ENCODE peak calls at places on chromosomes 1 and 21, in ten cellular contexts. D, U, Q, X, Y, B, Z, E, G and K are unnamed samples. For H3K4me1, the result is how much of the 10 kb centered on the place peaks cover.

GRCh38 chr21:27840273-27840672 is 873.4 kb upstream of the ADAMTS5 start:
- DNase-seq in G (no peak), Q (no peak), Y (no peak), X (no peak), D (no peak), Z (no peak), E (no peak), U (no peak), B (no peak), K (no peak)

GRCh38 chr1:51941528-51941927 is 49.0 kb downstream of the RAB3B start:
- DNase-seq in Y (no peak), D (no peak), Q (no peak), G (no peak), U (no peak), E (no peak), Z (no peak), X (no peak), B (peak), K (no peak)

GRCh38 chr1:177065430-177065829 is 99.1 kb downstream of the ASTN1 start:
- DNase-seq in D (no peak), G (no peak), E (no peak), Y (no peak), Z (no peak), U (no peak), X (no peak), B (no peak), Q (no peak), K (no peak)

GRCh38 chr1:218568962-218569530 is 223.9 kb downstream of the TGFB2 start:
- DNase-seq in Z (no peak), Y (no peak), G (no peak), D (no peak), E (no peak), Q (no peak), U (no peak), X (no peak), B (no peak), K (no peak)

GRCh38 chr21:44614161-44614631 is 2.3 kb downstream of the KRTAP10-8 start:
- DNase-seq in Y (no peak), B (no peak), Q (no peak), Z (no peak), G (no peak), X (no peak), E (no peak), D (no peak), U (no peak), K (no peak)

GRCh38 chr1:14954210-14954609 is 199.3 kb upstream of the TMEM51 start:
- DNase-seq in X (no peak), D (no peak), Y (peak), Q (no peak), U (peak), B (no peak), Z (no peak), G (no peak), E (no peak), K (no peak)

GRCh38 chr1:216847385-216848036 is 124.3 kb upstream of the ESRRG start:
- DNase-seq in U (no peak), Y (peak), B (no peak), G (no peak), Z (no peak), E (no peak), X (no peak), Q (no peak), D (no peak), K (no peak)

GRCh38 chr1:119160851-119161250 is 20.4 kb upstream of the WARS2 start:
- DNase-seq in B (no peak), D (no peak), Y (no peak), X (no peak), E (no peak), Q (no peak), G (no peak), U (no peak), Z (no peak), K (no peak)

GRCh38 chr1:12541274-12542137 is 76.5 kb downstream of the DHRS3 start:
- DNase-seq in E (no peak), U (peak), Y (no peak), Q (no peak), D (peak), X (no peak), B (no peak), Z (peak), G (no peak), K (no peak)

GRCh38 chr1:89556716-89557442 is 32.2 kb downstream of the LRRC8B start:
- DNase-seq in X (no peak), U (no peak), B (no peak), G (no peak), Y (no peak), E (no peak), Q (no peak), D (no peak), Z (no peak), K (no peak)

GRCh38 chr1:5311634-5312298 is 657.4 kb downstream of the AJAP1 start:
- DNase-seq in X (no peak), Y (no peak), Q (no peak), D (no peak), E (no peak), U (no peak), B (no peak), Z (no peak), G (no peak), K (no peak)

GRCh38 chr1:221827307-221827642 is 85.4 kb upstream of the DUSP10 start:
- DNase-seq in Q (no peak), B (no peak), D (no peak), G (no peak), Y (no peak), U (no peak), Z (no peak), E (no peak), X (no peak), K (no peak)

GRCh38 chr1:221824909-221825308 is 83.0 kb upstream of the DUSP10 start:
- DNase-seq in D (no peak), Y (no peak), U (no peak), B (no peak), Z (no peak), X (no peak), E (no peak), G (no peak), Q (no peak), K (no peak)

GRCh38 chr1:221832151-221832550 is 90.3 kb upstream of the DUSP10 start:
- DNase-seq in G (no peak), B (no peak), Q (no peak), X (no peak), U (no peak), Z (no peak), E (no peak), D (no peak), Y (no peak), K (no peak)

GRCh38 chr1:221832617-221833016 is 90.7 kb upstream of the DUSP10 start:
- DNase-seq in D (no peak), Y (no peak), X (no peak), U (no peak), E (no peak), G (no peak), Q (no peak), Z (no peak), B (no peak), K (no peak)

GRCh38 chr1:221829327-221830011 is 87.6 kb upstream of the DUSP10 start:
- DNase-seq in G (no peak), E (no peak), X (no peak), B (peak), U (no peak), Z (no peak), Q (no peak), Y (peak), D (no peak), K (no peak)
- H3K4me3 ChIP-seq in G (peak), E (no peak), X (no peak), B (no peak), U (no peak), Z (no peak), Q (no peak), Y (peak), D (no peak), K (no peak)

DNA sequence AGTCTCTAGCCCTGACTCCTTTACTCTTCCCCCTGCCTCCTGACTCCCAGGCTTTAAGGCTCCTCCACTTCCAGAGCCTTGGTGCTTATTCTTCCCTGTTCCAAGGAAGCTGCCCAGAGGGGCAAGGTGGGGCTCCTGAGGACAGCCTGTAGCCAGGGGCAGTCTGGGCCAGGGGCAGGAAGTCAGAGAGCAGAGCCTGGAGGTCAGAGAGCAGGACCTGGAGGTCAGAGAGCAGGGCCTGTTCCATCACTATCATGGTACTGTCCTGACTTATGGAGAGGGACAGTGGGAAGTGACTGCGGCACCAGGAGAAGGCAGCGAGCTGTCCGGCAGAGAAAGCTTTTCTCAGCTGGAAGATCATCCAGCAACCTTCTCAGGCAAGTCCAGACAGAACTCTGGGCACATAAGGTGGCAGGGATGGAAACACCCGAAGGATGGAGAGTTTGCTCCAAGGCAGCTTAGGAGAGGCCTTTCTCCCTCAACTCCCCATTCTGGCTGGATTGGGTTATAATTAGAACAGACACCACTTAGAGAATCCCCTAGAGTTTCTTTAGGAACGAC is 25.0 kb downstream of the PLXNA2 start:
- DNase-seq in G (no peak), Z (no peak), D (no peak), X (no peak), Y (no peak), U (no peak), Q (no peak), E (no peak), B (no peak), K (no peak)
- H3K4me1 ChIP-seq in G (under half), Z (under half), D (under half), X (under half), Y (half or more), U (under half), Q (under half), E (under half), B (under half), K (under half)

GRCh38 chr1:202214089-202214843 is 20.7 kb downstream of the LGR6 start:
- DNase-seq in G (no peak), X (no peak), Y (no peak), Q (peak), B (no peak), E (no peak), D (peak), Z (no peak), U (no peak), K (no peak)
- H3K4me3 ChIP-seq in G (no peak), X (no peak), Y (peak), Q (peak), B (peak), E (no peak), D (peak), Z (peak), U (no peak), K (peak)

GRCh38 chr1:107534632-107535031 is 393.8 kb downstream of the NTNG1 start:
- DNase-seq in Y (peak), U (no peak), G (no peak), Q (no peak), X (no peak), D (peak), E (no peak), B (no peak), Z (no peak), K (no peak)
- H3K4me1 ChIP-seq in Y (under half), U (under half), G (under half), Q (under half), X (under half), D (under half), E (under half), B (under half), Z (under half), K (under half)

GRCh38 chr21:34942911-34943310 is 106.2 kb downstream of the RUNX1 start:
- DNase-seq in X (no peak), Y (no peak), B (no peak), Q (no peak), Z (no peak), D (no peak), U (no peak), G (no peak), E (no peak), K (no peak)

GRCh38 chr21:34945288-34945687 is 103.8 kb downstream of the RUNX1 start:
- DNase-seq in B (no peak), Z (no peak), G (no peak), D (no peak), X (no peak), Q (no peak), Y (no peak), U (no peak), E (no peak), K (no peak)

GRCh38 chr21:34946385-34947121 is 102.5 kb downstream of the RUNX1 start:
- DNase-seq in Q (no peak), X (no peak), U (no peak), Y (no peak), D (no peak), B (no peak), E (no peak), Z (no peak), G (no peak), K (no peak)

GRCh38 chr21:34947122-34947534 is 102.0 kb downstream of the RUNX1 start:
- DNase-seq in Q (no peak), U (no peak), Y (no peak), D (no peak), G (no peak), X (no peak), E (no peak), B (no peak), Z (no peak), K (no peak)

GRCh38 chr21:34944015-34944755 is 104.9 kb downstream of the RUNX1 start:
- DNase-seq in U (no peak), X (no peak), Q (no peak), Y (no peak), D (no peak), E (no peak), B (no peak), Z (no peak), G (no peak), K (no peak)
- H3K4me3 ChIP-seq in U (no peak), X (no peak), Q (no peak), Y (no peak), D (no peak), E (no peak), B (no peak), Z (no peak), G (no peak), K (no peak)

GRCh38 chr1:8670371-8670818 is 147.0 kb downstream of the RERE start:
- DNase-seq in G (no peak), Y (no peak), B (no peak), Q (no peak), D (no peak), X (no peak), Z (no peak), U (no peak), E (no peak), K (no peak)

GRCh38 chr1:8666394-8667167 is 150.9 kb downstream of the RERE start:
- DNase-seq in G (no peak), Q (no peak), U (no peak), Z (no peak), Y (peak), D (no peak), B (no peak), X (no peak), E (no peak), K (no peak)

GRCh38 chr1:8669608-8670335 is 147.7 kb downstream of the RERE start:
- DNase-seq in Z (no peak), G (peak), Q (no peak), B (no peak), E (no peak), U (no peak), D (no peak), X (no peak), Y (no peak), K (no peak)

GRCh38 chr1:8665824-8666223 is 151.6 kb downstream of the RERE start:
- DNase-seq in U (no peak), B (no peak), Z (no peak), D (no peak), X (no peak), Y (no peak), E (no peak), G (no peak), Q (no peak), K (peak)

DNA sequence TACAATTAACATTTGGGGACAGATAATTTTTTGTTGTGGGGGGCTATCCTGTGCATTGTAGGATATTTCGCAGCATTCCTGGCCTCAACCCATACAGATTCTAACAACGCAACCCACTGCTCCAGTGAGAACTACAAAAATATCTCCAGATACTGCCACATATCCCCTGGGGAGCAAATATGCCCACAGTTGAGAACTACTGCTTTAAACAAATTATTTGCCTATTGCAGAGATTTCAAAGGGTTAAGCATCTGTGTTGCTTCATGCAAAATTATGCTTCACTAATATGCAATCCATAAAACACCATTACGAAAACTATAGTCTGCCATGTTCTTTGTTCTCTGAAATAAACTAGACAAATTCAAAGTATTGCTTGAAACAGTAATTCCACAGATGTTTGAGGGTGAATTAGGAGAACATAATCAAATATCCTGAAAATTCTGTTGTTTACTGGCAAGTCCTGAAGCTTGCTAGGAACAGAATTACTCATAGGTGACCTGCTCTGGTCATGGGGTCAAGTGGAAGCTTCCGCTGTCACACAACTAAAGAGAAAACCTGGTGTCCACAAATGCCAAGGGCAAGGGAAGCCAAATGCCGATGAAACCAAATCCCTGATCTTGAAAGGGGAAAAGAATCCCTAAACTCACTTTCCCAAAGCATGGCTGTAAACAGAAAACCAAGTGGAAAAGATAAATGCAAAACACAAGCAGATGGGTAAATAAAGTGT is 149.4 kb downstream of the RERE start:
- DNase-seq in Q (no peak), U (peak), B (no peak), G (no peak), E (no peak), Y (peak), D (peak), X (no peak), Z (no peak), K (no peak)
- H3K4me1 ChIP-seq in Q (half or more), U (half or more), B (half or more), G (under half), E (half or more), Y (half or more), D (under half), X (under half), Z (under half), K (under half)

GRCh38 chr1:8447616-8448150 is 129.8 kb downstream of the SLC45A1 start:
- DNase-seq in U (peak), D (no peak), Z (no peak), Q (no peak), G (no peak), B (no peak), E (no peak), X (no peak), Y (no peak), K (no peak)

GRCh38 chr1:8443558-8444194 is 125.8 kb downstream of the SLC45A1 start:
- DNase-seq in X (no peak), U (no peak), Y (peak), E (no peak), Q (peak), G (no peak), Z (no peak), D (no peak), B (no peak), K (peak)

GRCh38 chr1:8450312-8450711 is 132.4 kb downstream of the SLC45A1 start:
- DNase-seq in G (no peak), B (no peak), X (no peak), D (no peak), Y (no peak), Q (no peak), E (no peak), U (no peak), Z (no peak), K (no peak)

GRCh38 chr1:8448906-8449661 is 131.2 kb downstream of the SLC45A1 start:
- DNase-seq in B (no peak), G (no peak), Q (no peak), Y (peak), X (no peak), U (peak), Z (peak), D (no peak), E (no peak), K (no peak)
- H3K4me3 ChIP-seq in B (no peak), G (no peak), Q (no peak), Y (no peak), X (no peak), U (no peak), Z (no peak), D (no peak), E (no peak), K (no peak)

GRCh38 chr1:161177936-161178244 is 583 bp upstream of the B4GALT3 start:
- DNase-seq in Y (no peak), D (no peak), U (no peak), E (no peak), Q (no peak), Z (no peak), B (no peak), X (no peak), G (no peak), K (no peak)

GRCh38 chr1:161175771-161176453 is 1.4 kb downstream of the B4GALT3 start:
- DNase-seq in E (no peak), Z (peak), X (no peak), Y (no peak), D (no peak), Q (no peak), U (no peak), G (no peak), B (no peak), K (no peak)

GRCh38 chr1:161177112-161177935 is at the start of gene B4GALT3:
- DNase-seq in Y (peak), Q (peak), U (peak), G (peak), Z (peak), X (peak), D (peak), B (peak), E (peak), K (peak)

GRCh38 chr1:161174911-161175310 is 2.4 kb downstream of the B4GALT3 start:
- DNase-seq in E (no peak), U (no peak), Z (peak), B (no peak), D (no peak), Q (no peak), Y (no peak), X (no peak), G (no peak), K (no peak)

GRCh38 chr1:161176468-161177111 is 717 bp downstream of the B4GALT3 start:
- DNase-seq in U (no peak), D (no peak), G (no peak), E (no peak), Q (no peak), X (no peak), Y (no peak), Z (peak), B (no peak), K (no peak)
- H3K4me1 ChIP-seq in U (under half), D (under half), G (under half), E (under half), Q (under half), X (under half), Y (under half), Z (under half), B (under half), K (under half)